ENCODE peak calls at places on chromosomes 3 and 15, in five cellular contexts. One of them, this sample, is unnamed.

GRCh38 chr3:43768594-43768993 is 77.9 kb downstream of the ABHD5 start:
- DNase-seq in H1: no peak
- DNase-seq in GM12878: no peak
- DNase-seq in HepG2: no peak
- DNase-seq in A549: no peak
- DNase-seq in this sample: no peak

GRCh38 chr15:70299931-70300858 is 202.5 kb upstream of the TLE3 start:
- DNase-seq in HepG2: no peak
- DNase-seq in GM12878: peak; percentile 78
- DNase-seq in A549: no peak
- DNase-seq in H1: no peak
- DNase-seq in this sample: no peak

GRCh38 chr15:98842192-98842972 is 165.2 kb downstream of the PGPEP1L start:
- DNase-seq in H1: no peak
- DNase-seq in GM12878: no peak
- DNase-seq in HepG2: peak; percentile 18
- DNase-seq in A549: no peak
- DNase-seq in this sample: no peak

GRCh38 chr3:133536635-133536980 is 36.9 kb upstream of the CDV3 start:
- DNase-seq in A549: no peak
- DNase-seq in GM12878: no peak
- DNase-seq in HepG2: no peak
- DNase-seq in H1: no peak
- DNase-seq in this sample: no peak

GRCh38 chr15:57881972-57882371 is 175.5 kb downstream of the POLR2M start:
- DNase-seq in HepG2: no peak
- DNase-seq in GM12878: no peak
- DNase-seq in H1: no peak
- DNase-seq in A549: no peak
- DNase-seq in this sample: no peak

GRCh38 chr3:195388380-195388779 is 54.4 kb downstream of the ACAP2 start:
- DNase-seq in HepG2: peak; percentile 2
- DNase-seq in H1: no peak
- DNase-seq in A549: no peak
- DNase-seq in GM12878: no peak
- DNase-seq in this sample: no peak

GRCh38 chr3:125087768-125088391 is 32.1 kb upstream of the HEG1 start:
- DNase-seq in H1: no peak
- DNase-seq in A549: no peak
- DNase-seq in GM12878: no peak
- DNase-seq in HepG2: no peak
- DNase-seq in this sample: no peak

GRCh38 chr3:117853923-117854322 is 1144.3 kb downstream of the TUSC7 start:
- DNase-seq in GM12878: no peak
- DNase-seq in H1: no peak
- DNase-seq in A549: peak; percentile 87
- DNase-seq in HepG2: no peak
- DNase-seq in this sample: no peak

GRCh38 chr3:50605901-50606326 is 5.7 kb downstream of the CISH start:
- DNase-seq in HepG2: no peak
- DNase-seq in H1: no peak
- DNase-seq in A549: no peak
- DNase-seq in GM12878: no peak
- DNase-seq in this sample: no peak

GRCh38 chr3:180294282-180295027 is 257.7 kb upstream of the PEX5L start:
- DNase-seq in A549: no peak
- DNase-seq in HepG2: no peak
- DNase-seq in GM12878: no peak
- DNase-seq in H1: no peak
- DNase-seq in this sample: no peak

GRCh38 chr3:134364936-134365765 is 9.1 kb downstream of the AMOTL2 start:
- DNase-seq in GM12878: no peak
- DNase-seq in H1: no peak
- DNase-seq in HepG2: no peak
- DNase-seq in A549: no peak
- DNase-seq in this sample: no peak

GRCh38 chr3:11545186-11545851 is 98.4 kb downstream of the VGLL4 start:
- DNase-seq in HepG2: no peak
- DNase-seq in A549: no peak
- DNase-seq in GM12878: no peak
- DNase-seq in H1: no peak
- DNase-seq in this sample: no peak

GRCh38 chr15:90205886-90206285 is 4.8 kb downstream of the SEMA4B start:
- DNase-seq in HepG2: no peak
- DNase-seq in H1: no peak
- DNase-seq in A549: no peak
- DNase-seq in GM12878: no peak
- DNase-seq in this sample: no peak

GRCh38 chr3:13085081-13085845 is 12.0 kb upstream of the IQSEC1 start:
- DNase-seq in GM12878: no peak
- DNase-seq in A549: no peak
- DNase-seq in HepG2: no peak
- DNase-seq in H1: no peak
- DNase-seq in this sample: peak; percentile 66

GRCh38 chr3:105957722-105958121 is 88.9 kb upstream of the CBLB start:
- DNase-seq in A549: no peak
- DNase-seq in H1: no peak
- DNase-seq in GM12878: no peak
- DNase-seq in HepG2: no peak
- DNase-seq in this sample: no peak

GRCh38 chr15:49145651-49146609 is 9.5 kb downstream of the COPS2 start:
- DNase-seq in H1: no peak
- DNase-seq in GM12878: no peak
- DNase-seq in A549: peak; percentile 53
- DNase-seq in HepG2: peak; percentile 45
- DNase-seq in this sample: peak; percentile 17

GRCh38 chr15:28992996-28993719 is 107.4 kb downstream of the APBA2 start:
- DNase-seq in HepG2: no peak
- DNase-seq in A549: no peak
- DNase-seq in H1: no peak
- DNase-seq in GM12878: no peak
- DNase-seq in this sample: no peak

GRCh38 chr3:72727207-72727606 is 121.0 kb downstream of the SHQ1 start:
- DNase-seq in H1: no peak
- DNase-seq in HepG2: no peak
- DNase-seq in A549: no peak
- DNase-seq in GM12878: no peak
- DNase-seq in this sample: no peak

GRCh38 chr3:42663581-42664442 is 10.3 kb downstream of the ZBTB47 start:
- DNase-seq in GM12878: no peak
- DNase-seq in HepG2: no peak
- DNase-seq in A549: no peak
- DNase-seq in H1: no peak
- DNase-seq in this sample: no peak

GRCh38 chr15:28889346-28889745 is 3.6 kb downstream of the APBA2 start:
- DNase-seq in HepG2: no peak
- DNase-seq in GM12878: no peak
- DNase-seq in H1: no peak
- DNase-seq in A549: no peak
- DNase-seq in this sample: no peak

GRCh38 chr15:50119063-50119700 is at the start of gene ATP8B4:
- DNase-seq in A549: no peak
- DNase-seq in H1: no peak
- DNase-seq in HepG2: no peak
- DNase-seq in GM12878: no peak
- DNase-seq in this sample: no peak

GRCh38 chr3:146247906-146248305 is 3.0 kb downstream of the PLSCR4 start:
- DNase-seq in GM12878: no peak
- DNase-seq in H1: no peak
- DNase-seq in HepG2: no peak
- DNase-seq in A549: no peak
- DNase-seq in this sample: no peak

GRCh38 chr3:112640864-112641751 is at the start of gene CCDC80:
- DNase-seq in HepG2: no peak
- DNase-seq in GM12878: no peak
- DNase-seq in A549: peak; percentile 91
- DNase-seq in H1: no peak
- DNase-seq in this sample: peak; percentile 50

DNA sequence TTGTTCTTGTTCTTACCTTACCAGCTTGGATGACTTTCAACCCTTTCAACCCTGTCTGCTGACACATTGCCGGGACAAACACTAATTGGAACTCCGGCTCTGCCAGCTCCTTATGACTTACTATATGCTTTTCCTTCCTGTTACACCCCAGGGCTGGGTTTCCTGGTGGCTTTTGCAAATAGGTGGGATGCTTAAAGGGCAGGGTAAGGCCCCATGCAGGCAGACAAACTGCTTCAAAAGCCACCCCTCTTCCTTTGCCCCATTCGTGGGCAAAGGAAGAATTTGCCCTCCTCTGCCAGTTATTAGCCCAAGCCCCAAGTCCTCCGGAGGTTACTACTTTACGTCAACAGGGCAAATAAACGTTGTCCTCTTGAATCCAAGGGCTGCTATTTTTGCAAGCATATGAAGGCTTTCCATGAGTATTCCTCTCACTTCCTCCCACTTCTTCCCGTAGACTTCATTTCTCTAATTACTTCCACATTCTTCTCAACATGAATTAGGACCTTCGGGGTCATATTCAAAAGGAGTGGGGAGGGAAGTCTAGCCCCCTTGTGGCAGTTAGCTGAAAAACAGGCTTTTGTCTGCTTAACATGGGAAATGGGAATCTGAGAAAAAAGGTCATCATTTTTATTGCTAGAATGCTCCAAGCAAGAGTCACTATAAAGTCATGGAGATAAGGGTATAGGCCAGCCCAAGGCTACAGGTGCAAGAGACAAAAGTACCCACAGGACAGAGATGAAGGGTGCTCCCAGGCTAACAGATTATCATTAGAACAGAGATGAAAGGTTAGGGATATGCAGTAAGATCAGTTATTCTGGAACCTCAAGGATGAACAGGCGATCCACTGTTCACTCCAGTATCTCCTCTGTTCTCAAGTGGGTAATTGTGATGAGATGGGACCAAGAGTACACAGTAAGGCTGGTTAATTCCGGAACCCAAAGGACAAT is 56.3 kb upstream of the FSTL1 start:
- DNase-seq in H1: peak; percentile 59
- DNase-seq in GM12878: no peak
- DNase-seq in HepG2: peak; percentile 32
- DNase-seq in A549: peak; percentile 46
- DNase-seq in this sample: peak; percentile 17
- TF ChIP-seq CHD2 in H1: no peak
- TF ChIP-seq CHD2 in GM12878: no peak
- TF ChIP-seq CHD2 in HepG2: no peak
- TF ChIP-seq CHD2 in A549: no peak
- TF ChIP-seq CHD2 in this sample: no peak

GRCh38 chr15:56772868-56773639 is 39.7 kb upstream of the ZNF280D start:
- DNase-seq in GM12878: no peak
- DNase-seq in H1: no peak
- DNase-seq in HepG2: peak; percentile 86
- DNase-seq in A549: peak; percentile 42
- DNase-seq in this sample: no peak
- TF ChIP-seq KDM1A in GM12878: no peak
- TF ChIP-seq KDM1A in H1: no peak
- TF ChIP-seq KDM1A in HepG2: no peak
- TF ChIP-seq KDM1A in A549: no peak
- TF ChIP-seq KDM1A in this sample: no peak

GRCh38 chr3:156359337-156359736 is 195.6 kb downstream of the SSR3 start:
- DNase-seq in A549: no peak
- DNase-seq in H1: no peak
- DNase-seq in GM12878: no peak
- DNase-seq in HepG2: no peak
- DNase-seq in this sample: no peak

GRCh38 chr3:156360116-156360515 is 194.8 kb downstream of the SSR3 start:
- DNase-seq in GM12878: no peak
- DNase-seq in A549: no peak
- DNase-seq in H1: no peak
- DNase-seq in HepG2: no peak
- DNase-seq in this sample: no peak

GRCh38 chr3:156353535-156353934 is 201.4 kb downstream of the SSR3 start:
- DNase-seq in HepG2: no peak
- DNase-seq in A549: no peak
- DNase-seq in GM12878: no peak
- DNase-seq in H1: no peak
- DNase-seq in this sample: no peak

GRCh38 chr3:156358232-156358631 is 196.7 kb downstream of the SSR3 start:
- DNase-seq in GM12878: no peak
- DNase-seq in HepG2: no peak
- DNase-seq in H1: no peak
- DNase-seq in A549: no peak
- DNase-seq in this sample: no peak

DNA sequence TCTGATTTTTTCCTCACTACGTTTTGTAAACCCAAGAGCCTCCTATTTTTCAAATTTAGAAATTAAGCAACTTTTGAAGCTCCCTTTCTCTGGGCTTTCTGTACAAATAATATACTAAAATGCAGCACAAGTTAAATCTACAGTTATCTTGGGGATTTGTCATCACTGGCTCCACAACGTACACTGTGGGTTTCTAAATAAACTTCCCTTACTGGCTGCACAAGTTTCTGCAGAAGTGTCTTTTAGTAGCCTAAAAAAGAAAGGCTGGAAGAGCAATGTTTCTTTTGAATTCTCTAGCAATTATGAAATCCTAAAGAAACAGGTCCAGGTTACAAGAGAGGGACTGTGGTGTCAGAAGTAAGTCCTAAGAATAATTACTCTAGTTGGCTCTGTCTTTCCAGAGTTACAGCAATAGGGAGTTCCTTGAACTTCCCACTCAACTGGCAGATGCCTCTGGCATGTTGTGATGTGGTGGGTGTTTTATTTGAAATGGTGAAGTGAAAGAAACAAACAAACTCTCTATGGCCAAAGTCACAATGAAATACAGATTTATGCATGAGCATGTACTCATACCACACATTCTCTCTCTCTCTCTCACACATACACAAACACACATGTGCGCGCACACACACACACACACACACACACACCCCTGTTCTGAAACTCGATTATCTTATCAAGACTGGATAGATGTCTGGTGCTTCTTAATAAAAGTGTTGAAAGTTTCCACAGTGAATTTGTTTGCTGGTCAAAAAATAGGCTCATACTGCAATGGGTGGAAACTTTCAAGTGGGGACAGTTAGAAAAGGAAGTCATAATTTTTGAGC is 198.2 kb downstream of the SSR3 start:
- DNase-seq in GM12878: no peak
- DNase-seq in HepG2: no peak
- DNase-seq in H1: no peak
- DNase-seq in A549: no peak
- DNase-seq in this sample: no peak
- TF ChIP-seq CHD2 in GM12878: no peak
- TF ChIP-seq CHD2 in HepG2: no peak
- TF ChIP-seq CHD2 in H1: no peak
- TF ChIP-seq CHD2 in A549: no peak
- TF ChIP-seq CHD2 in this sample: no peak

DNA sequence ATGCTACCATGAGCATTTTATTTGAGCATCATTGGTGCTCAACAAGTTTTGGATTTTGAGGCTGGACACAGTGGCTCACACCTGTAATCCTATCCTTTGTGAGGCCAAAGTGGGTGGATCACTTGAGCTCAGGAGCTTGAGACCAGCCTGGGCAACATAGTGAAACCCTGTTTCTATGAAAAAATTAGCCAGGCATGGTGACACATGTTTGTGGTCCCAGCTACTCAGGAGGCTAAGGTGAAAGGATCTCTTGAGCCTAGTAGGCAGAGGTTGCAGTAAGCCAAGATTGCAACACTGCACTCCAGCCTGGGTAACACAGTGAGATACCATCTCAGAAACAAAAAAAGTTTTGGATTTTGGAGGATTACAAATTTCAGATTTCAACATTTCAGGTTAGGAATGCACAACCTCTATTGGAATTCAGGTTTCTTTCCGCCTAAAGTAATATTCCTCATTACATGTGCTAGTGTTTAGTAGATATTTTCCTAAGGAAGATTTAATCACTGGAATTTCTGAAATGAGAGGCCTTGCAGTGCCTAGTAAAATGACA is 27.6 kb downstream of the CNOT10 start:
- DNase-seq in GM12878: no peak
- DNase-seq in HepG2: no peak
- DNase-seq in H1: no peak
- DNase-seq in A549: no peak
- DNase-seq in this sample: no peak
- TF ChIP-seq KDM1A in GM12878: no peak
- TF ChIP-seq KDM1A in HepG2: no peak
- TF ChIP-seq KDM1A in H1: no peak
- TF ChIP-seq KDM1A in A549: no peak
- TF ChIP-seq KDM1A in this sample: no peak

This sample was measured in K562.